ENCODE peak calls at places on chromosomes 6 and 20, in five cellular contexts. O, N, Q, Y and B are unnamed samples.

GRCh38 chr20:44979090-44979621 is 12.8 kb downstream of the STK4 start:
- DNase-seq in O (no peak), N (no peak), Q (no peak), Y (peak), B (peak)

GRCh38 chr20:37384683-37385174 is 38.8 kb downstream of the SRC start:
- DNase-seq in O (no peak), N (no peak), Q (no peak), Y (peak), B (peak)

GRCh38 chr20:24872291-24873014 is 76.6 kb upstream of the CST7 start:
- DNase-seq in O (no peak), N (no peak), Q (no peak), Y (no peak), B (no peak)

GRCh38 chr6:103273048-103273447 is 1586.7 kb downstream of the HACE1 start:
- DNase-seq in O (peak), N (peak), Q (no peak), Y (no peak), B (no peak)

GRCh38 chr6:18632670-18633410 is 245.7 kb downstream of the RNF144B start:
- DNase-seq in O (no peak), N (no peak), Q (no peak), Y (no peak), B (no peak)

GRCh38 chr6:44727651-44728630 is 340.4 kb downstream of the CDC5L start:
- DNase-seq in O (no peak), N (no peak), Q (no peak), Y (no peak), B (no peak)

GRCh38 chr6:2659882-2660281 is 90.8 kb downstream of the MYLK4 start:
- DNase-seq in O (no peak), N (no peak), Q (no peak), Y (no peak), B (no peak)

GRCh38 chr20:62872184-62872862 is 10.7 kb upstream of the TCFL5 start:
- DNase-seq in O (peak), N (no peak), Q (no peak), Y (no peak), B (no peak)

GRCh38 chr6:135181333-135182119 is 418 bp downstream of the MYB start:
- DNase-seq in O (peak), N (no peak), Q (no peak), Y (peak), B (peak)

GRCh38 chr6:127190552-127190951 is 72.1 kb downstream of the RSPO3 start:
- DNase-seq in O (peak), N (no peak), Q (no peak), Y (no peak), B (peak)

GRCh38 chr6:87714093-87714809 is 12.2 kb upstream of the AKIRIN2 start:
- DNase-seq in O (no peak), N (no peak), Q (peak), Y (no peak), B (no peak)

GRCh38 chr20:881051-881820 is 34.9 kb downstream of the ANGPT4 start:
- DNase-seq in O (no peak), N (no peak), Q (no peak), Y (no peak), B (no peak)

GRCh38 chr6:159968295-159969203 is at the start of gene IGF2R:
- DNase-seq in O (peak), N (peak), Q (peak), Y (peak), B (peak)

GRCh38 chr20:57566803-57567459 is 6.0 kb downstream of the PCK1 start:
- DNase-seq in O (no peak), N (no peak), Q (no peak), Y (no peak), B (no peak)

GRCh38 chr6:28209753-28210535 is 15.1 kb upstream of the ZSCAN9 start:
- DNase-seq in O (peak), N (no peak), Q (no peak), Y (no peak), B (no peak)

GRCh38 chr6:35725081-35725708 is 11.6 kb upstream of the ARMC12 start:
- DNase-seq in O (no peak), N (no peak), Q (no peak), Y (no peak), B (no peak)

GRCh38 chr6:128118401-128118800 is 217.5 kb upstream of the THEMIS start:
- DNase-seq in O (no peak), N (no peak), Q (peak), Y (no peak), B (no peak)

GRCh38 chr20:56628873-56629463 is at the start of gene TFAP2C:
- DNase-seq in O (no peak), N (peak), Q (no peak), Y (peak), B (no peak)

GRCh38 chr20:9590189-9590588 is 75.8 kb downstream of the LAMP5 start:
- DNase-seq in O (no peak), N (no peak), Q (no peak), Y (no peak), B (no peak)

GRCh38 chr6:122869437-122870024 is 80.5 kb downstream of the SMPDL3A start:
- DNase-seq in O (peak), N (peak), Q (peak), Y (no peak), B (no peak)

GRCh38 chr6:25834950-25835349 is 3.1 kb upstream of the SLC17A1 start:
- DNase-seq in O (no peak), N (no peak), Q (no peak), Y (no peak), B (no peak)

GRCh38 chr6:71290611-71291010 is 2.0 kb downstream of the OGFRL1 start:
- DNase-seq in O (no peak), N (no peak), Q (no peak), Y (no peak), B (no peak)